ENCODE peak calls at places on chromosomes 16 and 17, in six cellular contexts. R is body of pancreas, W is upper lobe of left lung, Q is upper lobe of right lung, G is heart right ventricle, N is pancreas. X is an unnamed sample. For H3K4me1, the result is how much of the 10 kb centered on the place peaks cover.

GRCh38 chr16:65722429-65722828 is 600.6 kb upstream of the CDH11 start:
- ATAC-seq in R (no peak), W (no peak), Q (no peak), G (no peak), N (no peak), X (no peak)

GRCh38 chr17:81832608-81833159 is 407 bp downstream of the MCRIP1 start:
- ATAC-seq in R (peak), W (peak), Q (peak), G (no peak), N (peak), X (peak)

GRCh38 chr17:75684924-75685323 is 17.8 kb downstream of the SAP30BP start:
- ATAC-seq in R (peak), W (peak), Q (peak), G (no peak), N (peak), X (no peak)

GRCh38 chr16:29821663-29822115 is 1.4 kb downstream of the MVP start:
- ATAC-seq in R (peak), W (peak), Q (peak), G (no peak), N (peak), X (peak)

GRCh38 chr16:12265168-12265567 is 288.6 kb downstream of the SNX29 start:
- ATAC-seq in R (no peak), W (no peak), Q (no peak), G (no peak), N (no peak), X (no peak)

GRCh38 chr17:5676012-5676411 is 91.7 kb upstream of the NLRP1 start:
- ATAC-seq in R (no peak), W (no peak), Q (no peak), G (no peak), N (no peak), X (no peak)

GRCh38 chr17:7744416-7744815 is 26.9 kb downstream of the DNAH2 start:
- ATAC-seq in R (no peak), W (peak), Q (peak), G (no peak), N (no peak), X (no peak)

GRCh38 chr16:79757163-79757562 is 156.6 kb upstream of the MAF start:
- ATAC-seq in R (no peak), W (no peak), Q (no peak), G (no peak), N (no peak), X (no peak)

GRCh38 chr17:14760719-14761425 is 460.0 kb downstream of the HS3ST3B1 start:
- ATAC-seq in R (no peak), W (no peak), Q (no peak), G (no peak), N (no peak), X (no peak)

GRCh38 chr17:82544431-82545070 is 25.0 kb downstream of the FOXK2 start:
- ATAC-seq in R (no peak), W (no peak), Q (no peak), G (peak), N (no peak), X (no peak)

GRCh38 chr17:17420035-17420434 is 56.8 kb upstream of the MED9 start:
- ATAC-seq in R (peak), W (no peak), Q (no peak), G (peak), N (no peak), X (peak)

GRCh38 chr17:2195729-2196128 is 107.9 kb downstream of the SMG6 start:
- ATAC-seq in R (no peak), W (peak), Q (peak), G (no peak), N (peak), X (no peak)

GRCh38 chr16:72125635-72126428 is 32.2 kb downstream of the DHX38 start:
- ATAC-seq in R (no peak), W (no peak), Q (peak), G (no peak), N (no peak), X (no peak)

GRCh38 chr17:17666111-17666714 is 15.0 kb upstream of the RAI1 start:
- ATAC-seq in R (no peak), W (no peak), Q (no peak), G (no peak), N (no peak), X (no peak)

GRCh38 chr17:325270-325976 is 27.2 kb downstream of the RPH3AL start:
- ATAC-seq in R (no peak), W (no peak), Q (no peak), G (no peak), N (no peak), X (no peak)

GRCh38 chr16:85820604-85821372 is 21.3 kb downstream of the COX4I1 start:
- ATAC-seq in R (no peak), W (no peak), Q (no peak), G (no peak), N (peak), X (no peak)

GRCh38 chr17:4597975-4598374 is 13.6 kb downstream of the SMTNL2 start:
- ATAC-seq in R (no peak), W (no peak), Q (no peak), G (no peak), N (no peak), X (no peak)

GRCh38 chr17:67476787-67477335 is 99.8 kb downstream of the PITPNC1 start:
- ATAC-seq in R (no peak), W (no peak), Q (no peak), G (no peak), N (no peak), X (no peak)

GRCh38 chr17:52823155-52823554 is 664.6 kb upstream of the CA10 start:
- ATAC-seq in R (no peak), W (no peak), Q (no peak), G (no peak), N (no peak), X (no peak)

GRCh38 chr16:15960124-15960971 is 10.9 kb downstream of the ABCC1 start:
- ATAC-seq in R (no peak), W (no peak), Q (peak), G (peak), N (no peak), X (no peak)

GRCh38 chr16:88780100-88781062 is 4.6 kb downstream of the PIEZO1 start:
- ATAC-seq in R (no peak), W (no peak), Q (no peak), G (no peak), N (no peak), X (no peak)

GRCh38 chr17:28738680-28739384 is 5.0 kb upstream of the TRAF4 start:
- ATAC-seq in R (no peak), W (no peak), Q (no peak), G (no peak), N (no peak), X (no peak)

GRCh38 chr16:80656161-80656560 is 115.4 kb downstream of the DYNLRB2 start:
- ATAC-seq in R (no peak), W (no peak), Q (no peak), G (no peak), N (no peak), X (no peak)

GRCh38 chr17:71580220-71580619 is 540.6 kb upstream of the SOX9 start:
- ATAC-seq in R (no peak), W (no peak), Q (no peak), G (no peak), N (no peak), X (no peak)

GRCh38 chr16:49581630-49582298 is 208.2 kb downstream of the C16orf78 start:
- ATAC-seq in R (no peak), W (no peak), Q (no peak), G (peak), N (no peak), X (no peak)

GRCh38 chr17:83055911-83056582 is 23.4 kb upstream of the METRNL start:
- ATAC-seq in R (no peak), W (no peak), Q (no peak), G (no peak), N (no peak), X (no peak)

GRCh38 chr16:89446136-89446974 is 44.0 kb downstream of the ANKRD11 start:
- ATAC-seq in R (no peak), W (no peak), Q (peak), G (no peak), N (no peak), X (no peak)

GRCh38 chr16:62585041-62585545 is 548.9 kb upstream of the CDH8 start:
- ATAC-seq in R (no peak), W (no peak), Q (no peak), G (no peak), N (no peak), X (no peak)

GRCh38 chr16:12539185-12539929 is 264.3 kb downstream of the CPPED1 start:
- ATAC-seq in R (no peak), W (no peak), Q (no peak), G (no peak), N (no peak), X (no peak)

GRCh38 chr17:16171613-16172012 is 43.7 kb downstream of the NCOR1 start:
- ATAC-seq in R (no peak), W (peak), Q (peak), G (no peak), N (peak), X (no peak)

GRCh38 chr17:4463818-4464501 is 30.2 kb downstream of the SPNS3 start:
- ATAC-seq in R (no peak), W (no peak), Q (peak), G (peak), N (no peak), X (no peak)

GRCh38 chr16:88376835-88377726 is 5.7 kb upstream of the ZNF469 start:
- ATAC-seq in R (no peak), W (no peak), Q (no peak), G (no peak), N (no peak), X (no peak)

GRCh38 chr16:50616386-50616785 is 64.7 kb downstream of the SNX20 start:
- ATAC-seq in R (no peak), W (no peak), Q (no peak), G (no peak), N (no peak), X (no peak)

GRCh38 chr16:50616883-50617629 is 64.1 kb downstream of the SNX20 start:
- ATAC-seq in R (no peak), W (no peak), Q (no peak), G (peak), N (peak), X (no peak)

GRCh38 chr16:50618238-50618918 is 62.7 kb downstream of the SNX20 start:
- ATAC-seq in R (no peak), W (no peak), Q (no peak), G (no peak), N (no peak), X (no peak)

GRCh38 chr16:50615891-50616290 is 65.2 kb downstream of the SNX20 start:
- ATAC-seq in R (no peak), W (no peak), Q (no peak), G (no peak), N (no peak), X (no peak)

DNA sequence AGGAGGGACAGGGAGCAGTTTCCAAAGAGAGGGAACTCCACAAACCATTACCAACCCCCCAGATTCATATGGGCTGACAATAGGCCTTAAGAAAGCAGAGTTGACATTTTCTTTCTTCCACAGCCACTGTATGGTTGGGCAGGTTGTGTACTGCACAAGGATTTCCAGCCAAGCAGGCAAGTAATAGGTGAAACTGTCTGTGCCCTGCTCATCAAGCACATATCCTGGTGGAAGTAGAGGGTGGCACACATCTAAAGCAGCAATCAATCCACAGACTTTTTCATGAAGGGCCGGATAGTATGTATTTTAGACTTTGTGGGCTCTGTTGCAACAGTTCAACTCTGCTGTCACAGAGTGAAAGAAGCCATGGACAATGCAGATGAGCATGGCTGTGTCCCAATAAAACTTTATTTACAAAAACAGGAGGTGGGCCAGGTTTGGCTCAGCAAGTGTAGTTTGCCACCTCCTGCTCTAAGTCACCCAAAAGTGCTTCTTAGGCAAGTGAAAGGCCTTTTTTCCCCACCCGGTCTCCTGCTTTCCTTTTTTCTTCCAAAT is 63.4 kb downstream of the SNX20 start:
- ATAC-seq in R (no peak), W (no peak), Q (no peak), G (no peak), N (no peak), X (no peak)
- H3K4me1 ChIP-seq in R (under half), W (under half), Q (under half), G (under half), N (under half), X (half or more)

DNA sequence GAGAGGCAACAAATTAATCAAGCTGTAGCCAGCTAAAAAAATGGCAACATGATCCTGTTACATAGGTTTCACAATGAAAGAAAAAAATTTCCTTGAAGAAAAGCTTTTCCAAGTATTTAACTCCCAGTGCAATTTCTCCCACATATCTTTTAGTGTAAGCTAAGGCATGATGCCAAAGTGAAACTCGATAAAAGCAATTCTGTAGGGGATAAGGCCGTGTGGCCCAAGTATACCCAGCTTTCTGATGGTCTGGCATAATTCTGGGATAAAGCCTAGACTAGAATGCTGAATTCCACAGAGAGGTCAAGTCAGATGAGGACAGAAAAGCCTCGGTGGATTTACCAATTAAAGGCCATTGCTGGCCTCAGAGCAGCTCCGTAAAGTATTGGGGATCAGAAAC is 36.2 kb downstream of the CTCF start:
- ATAC-seq in R (no peak), W (no peak), Q (no peak), G (no peak), N (no peak), X (no peak)
- TF ChIP-seq CTCF in R (no peak), W (no peak), Q (no peak), G (no peak), N (no peak), X (no peak)

DNA sequence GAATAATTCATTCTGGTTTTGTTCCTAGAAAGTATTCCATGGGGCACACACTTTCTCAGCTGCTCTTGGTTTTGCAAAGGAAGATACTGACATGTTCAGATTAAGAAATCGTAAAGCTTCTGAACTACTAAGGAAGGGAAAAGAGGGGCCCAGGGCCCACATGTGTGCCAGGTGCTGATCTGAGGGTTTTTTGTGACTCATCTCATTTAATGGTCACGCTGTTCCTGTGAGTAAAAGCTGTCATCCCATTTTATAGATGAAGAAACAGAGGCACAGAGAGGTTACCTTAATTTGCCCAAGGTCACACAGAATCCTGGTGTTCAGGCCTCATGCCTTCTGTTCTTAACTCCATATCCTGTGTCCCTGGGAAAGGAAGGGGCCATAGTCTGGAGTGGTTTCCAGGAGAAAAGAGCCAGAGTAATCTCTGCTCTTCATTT is 113.2 kb downstream of the MSI2 start:
- ATAC-seq in R (peak), W (no peak), Q (no peak), G (no peak), N (peak), X (no peak)
- H3K4me1 ChIP-seq in R (half or more), W (under half), Q (under half), G (half or more), N (under half), X (under half)

DNA sequence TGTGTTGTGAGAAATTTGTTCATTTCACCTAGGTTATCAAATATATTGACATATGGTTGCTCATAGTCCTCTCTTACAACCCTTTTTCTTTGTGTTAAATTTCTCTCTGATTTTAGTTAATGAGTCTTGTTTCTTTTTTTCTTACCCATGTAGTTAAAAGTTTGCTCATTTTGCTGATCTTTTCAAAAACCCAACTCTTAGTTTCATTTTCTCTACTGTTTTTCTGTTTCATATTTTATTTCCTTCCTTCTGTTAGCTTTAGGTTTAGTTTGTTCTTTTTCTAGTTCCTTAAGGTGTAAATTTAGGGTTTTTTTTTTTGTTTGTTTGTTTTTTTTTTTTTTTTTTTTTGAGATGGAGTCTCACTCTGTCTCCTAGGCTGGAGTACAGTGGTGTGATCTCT is 42.4 kb downstream of the CEP112 start:
- ATAC-seq in R (no peak), W (no peak), Q (no peak), G (no peak), N (no peak), X (no peak)
- TF ChIP-seq CTCF in R (no peak), W (no peak), Q (no peak), G (no peak), N (no peak), X (no peak)

DNA sequence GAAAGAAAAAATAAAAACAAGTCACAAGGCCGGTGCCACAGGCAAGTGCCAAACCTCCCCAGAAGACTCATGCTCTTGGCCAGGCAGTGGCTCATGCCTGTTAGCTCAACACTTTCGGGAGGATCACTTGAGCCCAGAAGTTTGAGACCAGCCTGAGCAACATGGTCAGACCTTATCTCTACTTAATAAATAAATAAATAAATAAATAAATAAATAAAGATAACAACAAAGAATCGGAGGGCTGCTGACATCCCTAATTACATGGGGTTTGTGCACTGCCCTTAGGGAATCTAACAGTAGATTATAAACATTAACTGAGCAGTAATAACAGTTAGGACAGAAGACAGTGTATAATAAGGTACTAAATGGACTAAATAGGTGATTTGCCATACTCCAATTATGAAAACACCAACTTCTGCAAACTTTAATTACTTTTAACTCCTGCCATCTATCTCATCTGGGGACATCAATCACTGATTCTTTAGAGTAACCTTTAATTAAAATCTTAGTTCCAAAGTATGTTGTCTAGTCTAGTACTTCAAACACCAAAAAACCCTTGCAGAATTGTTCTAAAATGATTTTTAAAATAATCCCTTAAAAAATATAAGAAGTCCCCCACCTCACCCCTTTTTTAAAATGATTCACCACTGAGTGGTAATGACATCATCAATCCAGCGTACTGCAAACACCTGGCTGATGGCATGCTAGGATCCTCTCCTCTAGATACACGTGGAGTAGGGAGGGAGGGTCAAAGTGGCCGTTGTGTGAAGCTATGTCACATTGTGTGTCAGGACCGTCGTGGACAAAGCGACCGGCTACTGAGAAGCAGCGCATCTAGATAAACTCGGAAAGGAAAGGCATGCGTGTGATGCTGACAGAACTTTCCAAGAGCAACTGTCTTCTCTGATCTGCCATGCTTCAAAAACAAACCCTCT is 28.5 kb downstream of the CYTH1 start:
- ATAC-seq in R (no peak), W (no peak), Q (no peak), G (no peak), N (no peak), X (no peak)
- H3K4me1 ChIP-seq in R (under half), W (half or more), Q (half or more), G (under half), N (under half), X (under half)

GRCh38 chr17:80259642-80260535 is 763 bp upstream of the RNF213 start:
- ATAC-seq in R (peak), W (peak), Q (peak), G (peak), N (peak), X (peak)
- TF ChIP-seq CTCF in R (no peak), W (no peak), Q (no peak), G (no peak), N (no peak), X (no peak)

GRCh38 chr17:72903522-72903921 is 189.0 kb downstream of the SLC39A11 start:
- ATAC-seq in R (no peak), W (no peak), Q (no peak), G (no peak), N (no peak), X (no peak)

GRCh38 chr17:72901657-72902056 is 190.8 kb downstream of the SLC39A11 start:
- ATAC-seq in R (no peak), W (no peak), Q (no peak), G (no peak), N (no peak), X (no peak)

GRCh38 chr17:72901098-72901497 is 191.4 kb downstream of the SLC39A11 start:
- ATAC-seq in R (no peak), W (no peak), Q (no peak), G (no peak), N (no peak), X (no peak)

GRCh38 chr17:72900542-72900941 is 191.9 kb downstream of the SLC39A11 start:
- ATAC-seq in R (no peak), W (no peak), Q (no peak), G (no peak), N (no peak), X (no peak)

DNA sequence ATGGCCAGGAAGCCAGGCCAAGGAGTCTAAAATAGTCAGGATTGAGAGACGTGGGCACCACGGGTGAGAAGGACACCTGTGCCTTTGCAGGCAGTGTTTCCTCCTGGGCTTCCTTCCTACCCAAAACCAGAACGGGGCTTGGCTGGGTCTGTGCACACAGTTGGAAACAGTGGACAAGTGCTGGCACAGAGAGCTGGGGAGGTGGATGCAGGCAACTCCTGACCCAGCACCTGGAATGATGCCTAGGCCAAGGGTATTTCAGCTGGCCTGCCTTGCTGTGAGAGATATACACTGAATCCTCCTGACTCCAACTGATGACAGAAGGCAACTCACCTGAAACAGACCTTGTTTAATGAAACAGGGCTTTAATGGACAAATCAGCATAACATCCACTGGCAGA is 186.2 kb downstream of the SLC39A11 start:
- ATAC-seq in R (no peak), W (no peak), Q (no peak), G (no peak), N (no peak), X (no peak)
- H3K4me1 ChIP-seq in R (under half), W (under half), Q (under half), G (under half), N (under half), X (under half)